ENCODE peak calls at places on chromosomes 16 and 17, in four cellular contexts. L, G, S and F are unnamed samples.

GRCh38 chr16:81313731-81314602 is 795 bp upstream of the GAN start:
- DNase-seq in L (no peak), G (no peak), S (no peak), F (peak; percentile 85)

GRCh38 chr16:24668481-24669001 is 60.9 kb upstream of the TNRC6A start:
- DNase-seq in L (no peak), G (no peak), S (no peak), F (no peak)

GRCh38 chr16:4344659-4345438 is 6.3 kb downstream of the PAM16 start:
- DNase-seq in L (no peak), G (no peak), S (no peak), F (no peak)

GRCh38 chr17:74856113-74856512 is 3.6 kb downstream of the GRIN2C start:
- DNase-seq in L (no peak), G (no peak), S (no peak), F (no peak)

GRCh38 chr17:76243826-76244679 is 3.8 kb upstream of the RNF157 start:
- DNase-seq in L (no peak), G (no peak), S (no peak), F (peak; percentile 48)

GRCh38 chr16:13056607-13057006 is 155.2 kb downstream of the SHISA9 start:
- DNase-seq in L (no peak), G (no peak), S (no peak), F (no peak)

GRCh38 chr16:69833791-69834282 is 71.7 kb downstream of the WWP2 start:
- DNase-seq in L (peak; percentile 47), G (no peak), S (no peak), F (no peak)

GRCh38 chr17:4721203-4722135 is 9.8 kb upstream of the MED11 start:
- DNase-seq in L (peak; percentile 78), G (peak; percentile 65), S (no peak), F (peak; percentile 38)

GRCh38 chr16:53752566-53752965 is 48.6 kb downstream of the FTO start:
- DNase-seq in L (no peak), G (no peak), S (no peak), F (no peak)

GRCh38 chr16:21064203-21064602 is 86.4 kb downstream of the DNAH3 start:
- DNase-seq in L (no peak), G (no peak), S (no peak), F (no peak)

GRCh38 chr17:42179911-42180410 is 981 bp downstream of the KCNH4 start:
- DNase-seq in L (peak; percentile 34), G (no peak), S (no peak), F (peak; percentile 96)

GRCh38 chr17:9780552-9780951 is 10.8 kb downstream of the DHRS7C start:
- DNase-seq in L (no peak), G (no peak), S (no peak), F (no peak)

GRCh38 chr17:33811984-33812383 is 443.1 kb upstream of the CCL2 start:
- DNase-seq in L (peak; percentile 8), G (no peak), S (no peak), F (no peak)

GRCh38 chr16:57801098-57801855 is 1.0 kb downstream of the KIFC3 start:
- DNase-seq in L (no peak), G (no peak), S (no peak), F (peak; percentile 79)

GRCh38 chr16:1026057-1026783 is 44.6 kb downstream of the SOX8 start:
- DNase-seq in L (no peak), G (no peak), S (no peak), F (no peak)

GRCh38 chr16:86286991-86287640 is 223.2 kb upstream of the FOXF1 start:
- DNase-seq in L (no peak), G (no peak), S (no peak), F (peak; percentile 82)

GRCh38 chr16:82653550-82654511 is 27.1 kb downstream of the CDH13 start:
- DNase-seq in L (no peak), G (peak; percentile 56), S (no peak), F (no peak)

GRCh38 chr16:87945351-87946042 is 5.7 kb upstream of the BANP start:
- DNase-seq in L (peak; percentile 80), G (no peak), S (peak; percentile 51), F (peak; percentile 84)

GRCh38 chr17:63973930-63974593 is 1.3 kb upstream of the SCN4A start:
- DNase-seq in L (peak; percentile 26), G (no peak), S (no peak), F (no peak)

GRCh38 chr17:58614854-58615409 is 76.9 kb downstream of the TEX14 start:
- DNase-seq in L (no peak), G (no peak), S (no peak), F (peak; percentile 84)

GRCh38 chr17:40242774-40243173 is 23.7 kb downstream of the WIPF2 start:
- DNase-seq in L (no peak), G (no peak), S (no peak), F (no peak)

GRCh38 chr17:38889745-38890409 is 20.0 kb downstream of the LASP1 start:
- DNase-seq in L (no peak), G (no peak), S (no peak), F (no peak)

GRCh38 chr16:85042126-85042525 is 14.5 kb downstream of the KIAA0513 start:
- DNase-seq in L (no peak), G (no peak), S (no peak), F (peak; percentile 11)

GRCh38 chr16:726438-727290 is at the start of the genes CCDC78 and HAGHL:
- DNase-seq in L (peak; percentile 61), G (peak; percentile 81), S (no peak), F (peak; percentile 92)

GRCh38 chr17:2041561-2042354 is at the start of gene OVCA2:
- DNase-seq in L (peak; percentile 96), G (peak; percentile 98), S (peak; percentile 84), F (peak; percentile 100)

GRCh38 chr17:9647014-9647413 is 1.7 kb downstream of the USP43 start:
- DNase-seq in L (no peak), G (no peak), S (no peak), F (peak; percentile 81)

GRCh38 chr16:1456951-1457350 is 12.6 kb upstream of the CCDC154 start:
- DNase-seq in L (no peak), G (no peak), S (no peak), F (no peak)

GRCh38 chr17:62826956-62827355 is 18.8 kb upstream of the MARCHF10 start:
- DNase-seq in L (no peak), G (no peak), S (no peak), F (no peak)

GRCh38 chr16:31350275-31351005 is 4.5 kb upstream of the ITGAX start:
- DNase-seq in L (no peak), G (no peak), S (no peak), F (no peak)

GRCh38 chr17:17683710-17684365 is 2.6 kb downstream of the RAI1 start:
- DNase-seq in L (no peak), G (no peak), S (no peak), F (no peak)

GRCh38 chr16:81576696-81577095 is 132.1 kb downstream of the CMIP start:
- DNase-seq in L (no peak), G (no peak), S (no peak), F (no peak)

GRCh38 chr16:4083347-4083870 is 32.8 kb downstream of the ADCY9 start:
- DNase-seq in L (no peak), G (no peak), S (no peak), F (no peak)

GRCh38 chr17:77404812-77405581 is 264.2 kb downstream of the SEC14L1 start:
- DNase-seq in L (peak; percentile 75), G (peak; percentile 92), S (no peak), F (no peak)

GRCh38 chr17:77408284-77408683 is 267.5 kb downstream of the SEC14L1 start:
- DNase-seq in L (peak; percentile 37), G (no peak), S (no peak), F (no peak)

GRCh38 chr17:77409282-77410161 is 268.8 kb downstream of the SEC14L1 start:
- DNase-seq in L (peak; percentile 69), G (peak; percentile 72), S (peak; percentile 58), F (peak; percentile 90)

GRCh38 chr17:77405867-77406513 is 265.2 kb downstream of the SEC14L1 start:
- DNase-seq in L (no peak), G (no peak), S (no peak), F (no peak)

GRCh38 chr17:77407321-77408277 is 266.8 kb downstream of the SEC14L1 start:
- DNase-seq in L (peak; percentile 33), G (no peak), S (no peak), F (no peak)
- H3K4me3 ChIP-seq in L (no peak overlapping the region), G (peak overlapping the region; percentile 14), S (no peak overlapping the region), F (no peak overlapping the region)

GRCh38 chr16:35734728-35735402 is 2275.5 kb downstream of the TP53TG3F start:
- DNase-seq in L (no peak), G (no peak), S (no peak), F (no peak)

GRCh38 chr16:35733971-35734702 is 2274.7 kb downstream of the TP53TG3F start:
- DNase-seq in L (no peak), G (no peak), S (no peak), F (no peak)

GRCh38 chr16:35737076-35737475 is 2277.7 kb downstream of the TP53TG3F start:
- DNase-seq in L (no peak), G (no peak), S (no peak), F (no peak)

GRCh38 chr16:35733278-35733965 is 2274.0 kb downstream of the TP53TG3F start:
- DNase-seq in L (no peak), G (no peak), S (no peak), F (no peak)

GRCh38 chr16:35735403-35736251 is 2276.2 kb downstream of the TP53TG3F start:
- DNase-seq in L (no peak), G (no peak), S (no peak), F (no peak)
- H3K9me3 ChIP-seq in L (peaks cover 6% of the 10 kb centered on the region), G (no peaks in the 10 kb centered on the region), S (no peaks in the 10 kb centered on the region), F (peaks cover 48% of the 10 kb centered on the region)

DNA sequence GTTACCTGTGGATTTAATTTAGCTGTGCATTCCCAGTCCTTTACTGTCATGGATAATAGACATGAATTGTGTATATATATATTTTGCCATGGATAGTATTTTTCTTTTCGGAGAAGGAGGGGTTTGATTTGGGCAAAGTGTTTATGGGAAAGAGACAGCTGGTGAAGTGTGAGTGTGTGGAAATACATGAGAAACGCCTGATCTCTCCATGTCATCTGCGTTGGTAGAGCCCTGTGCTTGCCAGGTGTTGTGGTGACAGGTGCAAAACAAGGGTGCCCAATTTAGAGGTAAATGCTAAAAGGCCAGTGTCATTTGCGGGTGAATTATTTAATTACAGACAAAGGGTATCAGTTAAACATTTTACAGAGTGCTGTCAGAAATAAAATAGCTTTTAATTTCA is 23.4 kb downstream of the NDEL1 start:
- DNase-seq in L (no peak), G (no peak), S (no peak), F (no peak)
- H3K4me1 ChIP-seq in L (no peaks in the 10 kb centered on the region), G (no peaks in the 10 kb centered on the region), S (no peaks in the 10 kb centered on the region), F (no peaks in the 10 kb centered on the region)

GRCh38 chr16:28543072-28543471 is 4.3 kb upstream of the NUPR1 start:
- DNase-seq in L (peak; percentile 82), G (peak; percentile 22), S (no peak), F (no peak)

GRCh38 chr16:28538733-28539596 is at the start of gene NUPR1:
- DNase-seq in L (peak; percentile 94), G (no peak), S (peak; percentile 97), F (peak; percentile 52)

GRCh38 chr16:28537076-28537475 is 1.7 kb downstream of the NUPR1 start:
- DNase-seq in L (no peak), G (no peak), S (no peak), F (no peak)

GRCh38 chr16:28534542-28535373 is 4.0 kb downstream of the NUPR1 start:
- DNase-seq in L (peak; percentile 47), G (no peak), S (peak; percentile 70), F (no peak)

GRCh38 chr16:28537964-28538732 is 626 bp downstream of the NUPR1 start:
- DNase-seq in L (peak; percentile 41), G (no peak), S (no peak), F (no peak)
- H3K4me3 ChIP-seq in L (peak overlapping the region; percentile 56), G (no peak overlapping the region), S (peak overlapping the region; percentile 40), F (no peak overlapping the region)